ENCODE peak calls at places on chromosomes 1 and 21, in ten cellular contexts. M, R, X, Q, S, P, C, T, F and U are unnamed samples.

GRCh38 chr1:39776400-39776713 is 5.2 kb upstream of the OXCT2 start:
- DNase-seq in M (no peak), R (no peak), X (no peak), Q (no peak), S (no peak), P (no peak), C (no peak), T (no peak), F (no peak), U (no peak)

GRCh38 chr1:27589841-27590426 is 14.0 kb downstream of the AHDC1 start:
- DNase-seq in M (peak), R (no peak), X (no peak), Q (peak), S (peak), P (no peak), C (no peak), T (no peak), F (peak), U (no peak)

GRCh38 chr1:234778215-234779159 is 168.5 kb upstream of the IRF2BP2 start:
- DNase-seq in M (peak), R (no peak), X (no peak), Q (no peak), S (no peak), P (no peak), C (no peak), T (no peak), F (peak), U (no peak)

GRCh38 chr1:154353460-154353904 is 28.2 kb downstream of the ATP8B2 start:
- DNase-seq in M (peak), R (no peak), X (no peak), Q (peak), S (peak), P (no peak), C (no peak), T (peak), F (peak), U (no peak)

GRCh38 chr1:26693557-26694184 is 2.1 kb upstream of the ARID1A start:
- DNase-seq in M (no peak), R (no peak), X (no peak), Q (no peak), S (no peak), P (no peak), C (no peak), T (no peak), F (no peak), U (no peak)

GRCh38 chr1:151372411-151372934 is at the start of gene SELENBP1:
- DNase-seq in M (peak), R (peak), X (no peak), Q (peak), S (peak), P (no peak), C (peak), T (peak), F (peak), U (no peak)

GRCh38 chr1:1841575-1841991 is 49.3 kb downstream of the GNB1 start:
- DNase-seq in M (no peak), R (no peak), X (no peak), Q (no peak), S (no peak), P (no peak), C (no peak), T (no peak), F (no peak), U (no peak)

GRCh38 chr1:181108297-181108696 is 19.8 kb downstream of the IER5 start:
- DNase-seq in M (no peak), R (no peak), X (no peak), Q (no peak), S (no peak), P (no peak), C (no peak), T (no peak), F (no peak), U (no peak)

GRCh38 chr1:55337801-55338447 is 122.8 kb upstream of the USP24 start:
- DNase-seq in M (peak), R (no peak), X (no peak), Q (peak), S (peak), P (peak), C (peak), T (peak), F (no peak), U (no peak)

GRCh38 chr1:156430809-156431208 is 61.8 kb downstream of the RHBG start:
- DNase-seq in M (no peak), R (no peak), X (no peak), Q (no peak), S (no peak), P (no peak), C (no peak), T (no peak), F (no peak), U (no peak)

GRCh38 chr1:156427858-156428257 is 58.8 kb downstream of the RHBG start:
- DNase-seq in M (no peak), R (no peak), X (no peak), Q (no peak), S (no peak), P (no peak), C (no peak), T (no peak), F (no peak), U (no peak)

GRCh38 chr1:156430305-156430704 is 61.3 kb downstream of the RHBG start:
- DNase-seq in M (no peak), R (no peak), X (no peak), Q (no peak), S (no peak), P (no peak), C (no peak), T (no peak), F (no peak), U (no peak)

GRCh38 chr1:156428772-156429288 is 59.8 kb downstream of the RHBG start:
- DNase-seq in M (no peak), R (no peak), X (no peak), Q (no peak), S (no peak), P (no peak), C (no peak), T (no peak), F (no peak), U (no peak)

DNA sequence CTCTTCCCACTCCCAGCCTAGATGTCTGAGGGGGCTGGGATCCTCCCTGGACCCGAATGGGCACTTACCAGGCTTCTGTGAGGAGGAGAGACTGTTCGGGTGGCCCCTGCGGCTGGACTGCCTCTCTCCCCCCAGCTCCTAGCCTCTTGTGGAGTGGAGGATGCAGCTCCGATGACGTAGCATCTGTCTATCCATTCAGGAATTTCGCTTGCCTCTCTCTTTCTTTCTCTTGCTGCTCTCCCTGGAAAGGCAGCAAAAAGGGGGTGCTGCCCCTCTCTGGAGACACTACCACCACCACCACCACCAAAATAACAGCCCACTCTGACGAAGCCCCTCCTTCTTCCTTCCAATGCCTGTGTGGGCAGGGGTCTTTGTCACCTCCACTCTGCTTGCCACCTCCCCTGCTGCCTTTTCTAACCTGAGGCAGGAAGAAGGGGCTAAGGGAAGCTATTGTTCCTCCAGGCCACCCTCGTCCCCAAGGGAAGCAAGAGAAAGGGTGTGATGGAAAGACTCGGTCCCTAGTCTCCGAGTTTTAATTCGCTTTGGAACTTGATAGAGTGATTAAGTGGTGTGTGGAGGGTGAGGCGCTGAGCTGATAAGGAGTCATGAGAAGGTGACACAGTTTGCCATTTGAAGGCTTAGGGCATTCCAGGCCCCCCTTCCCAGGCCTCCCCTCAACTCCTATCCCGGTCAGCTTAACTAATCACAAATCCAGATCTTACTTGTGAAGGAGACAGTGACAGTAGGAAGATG is 60.5 kb downstream of the RHBG start:
- DNase-seq in M (no peak), R (no peak), X (no peak), Q (no peak), S (no peak), P (no peak), C (no peak), T (no peak), F (no peak), U (no peak)
- TF ChIP-seq CTCF in M (no peak), R (no peak), X (no peak), Q (no peak), S (no peak), P (no peak), C (no peak), T (no peak), F (no peak), U (no peak)

DNA sequence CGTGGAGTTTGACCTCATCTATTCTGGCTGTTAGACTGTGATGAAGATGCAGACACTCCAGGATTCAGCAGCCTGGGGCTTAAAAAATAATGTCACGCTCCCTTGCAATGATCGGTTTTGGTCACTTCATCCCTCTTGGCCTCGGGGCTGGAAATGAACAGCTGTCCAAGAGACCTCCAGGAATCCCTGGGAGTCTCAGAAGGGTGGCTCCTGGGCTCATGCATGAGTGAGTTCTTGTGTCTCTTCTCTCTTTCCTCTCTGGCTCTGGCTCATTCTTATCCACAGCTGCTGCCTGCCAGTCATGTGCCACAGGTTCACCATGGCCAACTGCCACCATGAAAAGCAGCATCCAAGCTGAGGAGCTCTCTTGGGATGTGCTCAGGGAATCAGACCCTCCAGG is 16.0 kb upstream of the PCP4 start:
- DNase-seq in M (no peak), R (no peak), X (no peak), Q (no peak), S (no peak), P (no peak), C (no peak), T (no peak), F (no peak), U (no peak)
- TF ChIP-seq CTCF in M (no peak), R (no peak), X (no peak), Q (no peak), S (no peak), P (no peak), C (no peak), T (no peak), F (no peak), U (no peak)

DNA sequence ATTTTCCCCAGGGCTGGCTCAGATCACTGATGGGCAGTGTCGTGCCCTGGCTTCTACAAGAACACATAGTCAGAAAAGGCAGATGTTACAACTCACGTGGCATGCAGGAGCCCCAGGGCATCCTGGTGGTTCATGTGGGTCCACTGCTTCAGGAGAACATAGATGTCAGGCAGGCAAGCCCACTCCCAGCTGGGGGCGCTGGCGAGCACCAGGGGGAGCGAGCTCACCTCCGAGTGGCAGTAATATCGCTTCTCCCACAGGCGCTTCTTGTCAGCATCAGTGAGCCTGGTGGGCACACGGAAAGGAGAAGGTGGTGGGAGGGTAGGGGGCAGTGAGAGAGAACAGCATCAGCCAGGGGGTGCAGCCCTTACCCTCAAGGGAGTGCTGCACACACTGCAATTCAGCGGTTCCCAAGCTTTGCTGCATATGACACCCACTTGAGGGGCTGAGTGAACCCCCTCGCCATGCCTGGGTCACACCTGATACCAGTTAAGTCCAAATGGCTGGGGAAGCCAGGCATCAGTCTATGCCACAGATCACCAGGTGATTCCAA is 34.3 kb upstream of the PPP1R15B start:
- DNase-seq in M (peak), R (no peak), X (peak), Q (no peak), S (peak), P (no peak), C (no peak), T (peak), F (no peak), U (no peak)
- TF ChIP-seq CTCF in M (peak), R (no peak), X (no peak), Q (peak), S (peak), P (peak), C (no peak), T (no peak), F (no peak), U (peak)

DNA sequence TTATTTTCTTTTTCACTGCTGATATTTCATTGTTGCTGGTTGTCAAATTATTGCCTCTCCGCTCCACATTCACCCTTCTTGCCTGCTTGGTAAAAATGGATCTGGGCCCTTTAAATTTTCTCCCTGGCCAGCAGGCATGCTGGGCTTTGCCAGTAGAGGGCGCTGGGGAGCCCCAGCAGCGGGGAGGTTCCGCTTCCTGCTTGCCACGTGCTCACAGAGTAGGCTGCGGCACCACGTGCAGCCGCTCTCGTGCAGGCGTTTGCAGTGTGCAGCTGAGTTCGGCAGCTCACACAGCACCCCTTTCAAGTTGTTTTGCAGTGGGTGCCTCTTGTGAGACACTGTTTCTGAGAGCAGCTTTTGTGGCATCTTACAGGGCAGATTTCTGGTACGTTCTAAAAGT is at the start of gene ACTL8:
- DNase-seq in M (no peak), R (no peak), X (no peak), Q (no peak), S (no peak), P (no peak), C (no peak), T (peak), F (no peak), U (no peak)
- TF ChIP-seq CTCF in M (no peak), R (no peak), X (no peak), Q (peak), S (peak), P (peak), C (peak), T (no peak), F (no peak), U (no peak)

GRCh38 chr1:9615316-9616063 is 26.8 kb downstream of the TMEM201 start:
- DNase-seq in M (peak), R (no peak), X (peak), Q (peak), S (peak), P (peak), C (peak), T (peak), F (peak), U (no peak)
- TF ChIP-seq CTCF in M (peak), R (peak), X (peak), Q (peak), S (peak), P (peak), C (peak), T (peak), F (peak), U (no peak)

GRCh38 chr21:43770066-43770655 is 5.9 kb downstream of the CSTB start:
- DNase-seq in M (no peak), R (no peak), X (no peak), Q (no peak), S (no peak), P (no peak), C (no peak), T (no peak), F (no peak), U (no peak)
- TF ChIP-seq CTCF in M (no peak), R (no peak), X (no peak), Q (no peak), S (no peak), P (no peak), C (no peak), T (no peak), F (no peak), U (no peak)

DNA sequence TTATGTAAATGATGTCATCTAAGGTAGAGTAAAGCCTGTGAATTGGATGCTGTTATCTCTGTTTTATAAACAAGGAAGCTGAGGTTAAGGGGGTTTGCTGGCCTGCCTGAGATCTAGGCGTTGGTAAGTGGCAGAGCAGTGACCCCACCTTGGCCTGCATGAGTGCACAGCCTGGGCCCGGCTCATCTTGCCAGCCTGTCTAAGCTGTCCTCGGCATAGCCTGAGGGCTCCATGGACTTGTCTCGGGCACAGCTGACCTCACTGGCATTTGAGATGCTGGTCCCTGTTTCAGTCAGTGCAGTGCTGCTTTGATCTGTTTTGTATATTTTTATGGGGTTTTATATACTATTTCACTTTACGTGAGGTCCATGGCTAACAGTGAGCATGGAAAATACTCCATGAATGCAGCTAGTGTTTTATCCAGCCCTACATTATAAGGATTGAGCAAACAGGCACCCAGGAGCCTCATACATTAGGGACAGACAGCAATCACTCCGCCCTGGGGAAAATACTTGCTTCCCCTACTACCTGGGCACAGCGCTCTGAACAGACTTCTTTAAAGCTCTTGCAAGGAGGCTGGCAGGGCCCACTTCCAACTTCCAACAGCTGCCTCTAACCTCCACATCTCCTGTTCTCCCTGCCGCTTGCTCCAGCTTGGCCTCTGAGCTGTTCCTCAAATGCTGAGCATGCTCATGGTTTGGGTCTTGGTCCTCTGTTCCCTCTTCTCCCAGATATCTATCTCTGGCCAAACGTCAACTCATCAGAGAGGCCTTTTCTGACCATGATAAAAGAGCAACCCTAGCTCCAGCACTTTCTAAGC is 150.6 kb upstream of the HMGB4 start:
- DNase-seq in M (no peak), R (no peak), X (no peak), Q (no peak), S (no peak), P (no peak), C (no peak), T (no peak), F (no peak), U (no peak)
- TF ChIP-seq CTCF in M (no peak), R (no peak), X (no peak), Q (no peak), S (no peak), P (no peak), C (no peak), T (no peak), F (no peak), U (no peak)

GRCh38 chr21:45940621-45941337 is 40.8 kb upstream of the COL6A1 start:
- DNase-seq in M (no peak), R (no peak), X (no peak), Q (no peak), S (no peak), P (no peak), C (no peak), T (no peak), F (no peak), U (no peak)
- TF ChIP-seq CTCF in M (no peak), R (no peak), X (no peak), Q (no peak), S (no peak), P (no peak), C (no peak), T (no peak), F (no peak), U (no peak)

DNA sequence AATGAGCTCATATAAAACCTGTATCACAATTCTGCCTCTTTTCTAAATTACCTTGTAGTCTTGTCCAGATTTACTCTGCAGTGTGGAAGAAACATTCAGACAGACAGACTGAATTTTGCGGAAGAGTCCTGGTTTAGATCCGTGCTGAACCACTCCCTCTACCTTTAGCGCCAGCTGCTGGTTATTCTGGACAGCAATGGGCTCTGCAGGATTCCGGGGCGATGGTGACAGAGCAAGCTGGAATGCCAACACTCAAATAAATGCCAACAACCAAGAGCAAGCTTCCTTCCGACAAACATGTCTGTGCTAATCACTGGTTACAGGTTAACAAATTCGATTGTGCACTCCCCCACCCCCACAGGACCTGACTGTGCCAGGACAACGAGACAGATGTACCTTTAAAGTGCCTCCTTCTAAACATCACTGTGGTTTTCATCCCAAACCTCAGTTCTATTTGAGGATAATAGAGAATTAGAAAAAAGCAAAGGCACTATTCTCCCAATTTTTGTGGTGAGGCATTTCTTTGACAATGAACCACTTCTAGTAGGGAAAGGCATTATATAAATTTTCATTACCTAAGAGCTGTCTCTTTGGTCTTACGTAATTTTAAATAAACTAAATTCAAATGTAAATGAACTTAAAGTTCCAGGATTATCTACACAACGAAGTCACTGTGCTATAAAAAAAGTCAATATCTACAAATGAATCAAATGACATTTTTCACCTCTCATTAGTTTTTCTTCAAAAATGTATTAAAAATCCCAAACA is 90.4 kb downstream of the INTS7 start:
- DNase-seq in M (no peak), R (no peak), X (no peak), Q (peak), S (peak), P (no peak), C (peak), T (peak), F (peak), U (no peak)
- TF ChIP-seq CTCF in M (no peak), R (no peak), X (no peak), Q (peak), S (peak), P (peak), C (peak), T (peak), F (peak), U (no peak)